ENCODE peak calls at places on chromosomes 16 and 17, in six cellular contexts. X is dorsolateral prefrontal cortex; W is caudate nucleus; V is neural progenitor cell; C is CD4-positive, alpha-beta T cell; Y is WERI-Rb-1. Z is an unnamed sample.

GRCh38 chr17:79672496-79672895 is 58.2 kb upstream of the ENPP7 start:
- DNase-seq in X (no peak), W (no peak), V (no peak), C (no peak), Y (no peak), Z (no peak)

GRCh38 chr17:31915456-31916100 is 14.1 kb upstream of the UTP6 start:
- DNase-seq in X (no peak), W (no peak), V (no peak), C (no peak), Y (no peak), Z (no peak)

GRCh38 chr17:69323806-69324205 is 3.1 kb downstream of the ABCA5 start:
- DNase-seq in X (no peak), W (no peak), V (no peak), C (no peak), Y (no peak), Z (no peak)

GRCh38 chr16:55506083-55506482 is 2.8 kb upstream of the LPCAT2 start:
- DNase-seq in X (no peak), W (no peak), V (no peak), C (no peak), Y (no peak), Z (no peak)

GRCh38 chr16:2795714-2796143 is 2.5 kb upstream of the PRSS41 start:
- DNase-seq in X (peak), W (no peak), V (no peak), C (no peak), Y (no peak), Z (no peak)

GRCh38 chr16:21301895-21302291 is 23.8 kb upstream of the CRYM start:
- DNase-seq in X (no peak), W (no peak), V (no peak), C (no peak), Y (no peak), Z (no peak)

GRCh38 chr17:68783861-68784260 is 171.3 kb downstream of the ABCA8 start:
- DNase-seq in X (no peak), W (no peak), V (no peak), C (no peak), Y (no peak), Z (no peak)

GRCh38 chr16:88599092-88599733 is 29.0 kb downstream of the ZC3H18 start:
- DNase-seq in X (no peak), W (no peak), V (no peak), C (no peak), Y (no peak), Z (peak)

GRCh38 chr17:3813171-3813570 is 12.2 kb upstream of the ITGAE start:
- DNase-seq in X (no peak), W (no peak), V (no peak), C (no peak), Y (no peak), Z (no peak)

GRCh38 chr16:72312862-72313261 is 140.9 kb upstream of the PMFBP1 start:
- DNase-seq in X (no peak), W (no peak), V (peak), C (no peak), Y (no peak), Z (no peak)

GRCh38 chr16:79598341-79599181 is 2.0 kb downstream of the MAF start:
- DNase-seq in X (peak), W (no peak), V (peak), C (peak), Y (peak), Z (peak)

GRCh38 chr16:53429221-53429943 is 4.9 kb upstream of the RBL2 start:
- DNase-seq in X (no peak), W (no peak), V (no peak), C (no peak), Y (no peak), Z (no peak)

GRCh38 chr17:31674717-31675349 is 184.2 kb downstream of the COPRS start:
- DNase-seq in X (no peak), W (no peak), V (no peak), C (no peak), Y (no peak), Z (no peak)

GRCh38 chr17:39069114-39069756 is 82.2 kb downstream of the PLXDC1 start:
- DNase-seq in X (no peak), W (no peak), V (peak), C (no peak), Y (peak), Z (no peak)

GRCh38 chr17:80855968-80856862 is 135.4 kb upstream of the CHMP6 start:
- DNase-seq in X (peak), W (no peak), V (no peak), C (peak), Y (no peak), Z (peak)

GRCh38 chr17:77281904-77282367 is 141.2 kb downstream of the SEC14L1 start:
- DNase-seq in X (no peak), W (no peak), V (peak), C (no peak), Y (peak), Z (peak)

GRCh38 chr16:67088551-67088950 is 21.2 kb upstream of the PHAF1 start:
- DNase-seq in X (no peak), W (no peak), V (peak), C (no peak), Y (no peak), Z (no peak)

GRCh38 chr17:47615766-47616424 is 33.8 kb upstream of the KPNB1 start:
- DNase-seq in X (no peak), W (no peak), V (peak), C (no peak), Y (no peak), Z (no peak)

GRCh38 chr17:10224592-10225195 is 26.3 kb upstream of the GAS7 start:
- DNase-seq in X (peak), W (peak), V (no peak), C (no peak), Y (no peak), Z (no peak)

GRCh38 chr16:25366078-25366477 is 108.4 kb upstream of the ZKSCAN2 start:
- DNase-seq in X (no peak), W (no peak), V (no peak), C (no peak), Y (no peak), Z (no peak)

GRCh38 chr16:89200124-89200849 is at the start of gene SLC22A31:
- DNase-seq in X (no peak), W (no peak), V (peak), C (no peak), Y (no peak), Z (peak)

GRCh38 chr17:50689251-50689650 is 18.5 kb downstream of the ANKRD40 start:
- DNase-seq in X (no peak), W (no peak), V (peak), C (no peak), Y (peak), Z (no peak)

GRCh38 chr16:53614346-53614745 is 89.3 kb downstream of the RPGRIP1L start:
- DNase-seq in X (no peak), W (no peak), V (no peak), C (no peak), Y (no peak), Z (no peak)

GRCh38 chr16:71276589-71277334 is 12.4 kb downstream of the CMTR2 start:
- DNase-seq in X (no peak), W (no peak), V (no peak), C (no peak), Y (no peak), Z (no peak)

GRCh38 chr17:39632153-39632941 is 4.6 kb upstream of the STARD3 start:
- DNase-seq in X (peak), W (peak), V (no peak), C (no peak), Y (peak), Z (no peak)

GRCh38 chr17:64277831-64278562 is 14.9 kb upstream of the TEX2 start:
- DNase-seq in X (no peak), W (no peak), V (no peak), C (no peak), Y (no peak), Z (no peak)

GRCh38 chr17:56289321-56289720 is 136.0 kb downstream of the ANKFN1 start:
- DNase-seq in X (no peak), W (no peak), V (no peak), C (no peak), Y (no peak), Z (no peak)

GRCh38 chr16:11190585-11191565 is 65.1 kb downstream of the SOCS1 start:
- DNase-seq in X (no peak), W (no peak), V (no peak), C (no peak), Y (no peak), Z (no peak)

DNA sequence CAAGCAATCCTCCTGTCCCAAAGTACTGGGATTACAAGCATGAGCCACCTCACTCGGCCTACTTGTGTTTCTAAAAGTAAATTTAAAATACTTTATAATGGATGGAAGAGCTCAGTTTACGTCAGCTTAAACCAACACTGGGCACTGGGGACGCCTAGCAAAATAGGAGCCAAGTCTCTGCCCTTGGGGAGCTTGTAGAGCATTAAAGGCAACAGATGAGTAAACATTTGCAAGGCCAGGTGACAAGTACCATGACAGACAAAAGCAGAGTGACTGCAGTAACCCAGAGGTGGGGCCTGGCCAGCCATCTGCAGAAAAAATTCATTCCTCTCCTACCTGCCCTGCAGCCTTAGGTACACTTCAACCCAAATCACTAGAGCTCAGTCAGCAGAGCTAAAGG is 12.1 kb upstream of the NLK start:
- DNase-seq in X (no peak), W (no peak), V (no peak), C (no peak), Y (no peak), Z (peak)
- H3K27ac ChIP-seq in X (no peak), W (no peak), V (no peak), C (no peak), Y (no peak), Z (no peak)

GRCh38 chr17:46027326-46028325 is 28.6 kb downstream of the STH start:
- DNase-seq in X (no peak), W (no peak), V (no peak), C (no peak), Y (no peak), Z (no peak)

GRCh38 chr17:46025060-46025459 is 26.0 kb downstream of the STH start:
- DNase-seq in X (no peak), W (no peak), V (no peak), C (no peak), Y (no peak), Z (no peak)

GRCh38 chr17:46025510-46025909 is 26.5 kb downstream of the STH start:
- DNase-seq in X (no peak), W (no peak), V (no peak), C (no peak), Y (no peak), Z (no peak)

GRCh38 chr17:46026815-46027125 is 27.7 kb downstream of the STH start:
- DNase-seq in X (no peak), W (no peak), V (no peak), C (no peak), Y (no peak), Z (no peak)

GRCh38 chr17:46026045-46026814 is 27.2 kb downstream of the STH start:
- DNase-seq in X (no peak), W (no peak), V (no peak), C (no peak), Y (no peak), Z (no peak)
- H3K27ac ChIP-seq in X (peak), W (peak), V (no peak), C (no peak), Y (peak), Z (peak)

GRCh38 chr17:19288453-19288852 is 51.3 kb downstream of the EPN2 start:
- DNase-seq in X (no peak), W (no peak), V (peak), C (no peak), Y (no peak), Z (no peak)
- H3K27ac ChIP-seq in X (peak), W (peak), V (no peak), C (no peak), Y (no peak), Z (no peak)

DNA sequence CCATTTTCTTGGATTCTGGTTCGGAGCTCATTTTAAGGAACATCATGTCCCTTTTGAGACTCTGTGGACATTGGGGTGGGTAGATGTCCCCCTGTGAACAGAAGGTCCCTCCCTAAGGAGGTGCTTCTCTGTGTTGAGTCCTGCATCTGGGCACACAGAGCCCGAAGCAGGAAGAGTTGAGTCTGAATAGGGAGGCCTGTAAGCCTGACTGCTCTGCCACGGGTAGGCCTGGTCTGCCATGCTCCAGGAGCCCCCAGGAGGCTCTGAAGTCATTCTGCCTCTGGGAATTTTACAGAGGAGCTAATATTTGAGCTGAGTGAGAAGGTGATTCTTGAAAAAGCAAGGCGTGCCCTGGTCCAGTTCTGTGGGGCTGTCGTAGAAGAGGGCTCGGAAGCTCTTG is 50.6 kb downstream of the TENT4B start:
- DNase-seq in X (no peak), W (no peak), V (no peak), C (no peak), Y (no peak), Z (no peak)
- H3K27ac ChIP-seq in X (no peak), W (no peak), V (no peak), C (no peak), Y (no peak), Z (peak)

GRCh38 chr16:1312903-1313302 is 3.5 kb downstream of the UBE2I start:
- DNase-seq in X (no peak), W (no peak), V (no peak), C (no peak), Y (no peak), Z (no peak)

GRCh38 chr16:1312459-1312801 is 3.0 kb downstream of the UBE2I start:
- DNase-seq in X (no peak), W (no peak), V (no peak), C (no peak), Y (no peak), Z (no peak)

GRCh38 chr16:1310832-1311200 is 1.4 kb downstream of the UBE2I start:
- DNase-seq in X (no peak), W (no peak), V (peak), C (peak), Y (no peak), Z (no peak)

GRCh38 chr16:1311212-1311737 is 1.8 kb downstream of the UBE2I start:
- DNase-seq in X (no peak), W (no peak), V (peak), C (no peak), Y (no peak), Z (no peak)

GRCh38 chr16:1311738-1312458 is 2.5 kb downstream of the UBE2I start:
- DNase-seq in X (no peak), W (no peak), V (no peak), C (no peak), Y (no peak), Z (no peak)
- H3K27ac ChIP-seq in X (no peak), W (no peak), V (no peak), C (no peak), Y (no peak), Z (no peak)

GRCh38 chr17:75047398-75048098 is 523 bp downstream of the KCTD2 start:
- DNase-seq in X (peak), W (no peak), V (peak), C (no peak), Y (peak), Z (peak)
- H3K27ac ChIP-seq in X (peak), W (peak), V (no peak), C (peak), Y (peak), Z (no peak)

DNA sequence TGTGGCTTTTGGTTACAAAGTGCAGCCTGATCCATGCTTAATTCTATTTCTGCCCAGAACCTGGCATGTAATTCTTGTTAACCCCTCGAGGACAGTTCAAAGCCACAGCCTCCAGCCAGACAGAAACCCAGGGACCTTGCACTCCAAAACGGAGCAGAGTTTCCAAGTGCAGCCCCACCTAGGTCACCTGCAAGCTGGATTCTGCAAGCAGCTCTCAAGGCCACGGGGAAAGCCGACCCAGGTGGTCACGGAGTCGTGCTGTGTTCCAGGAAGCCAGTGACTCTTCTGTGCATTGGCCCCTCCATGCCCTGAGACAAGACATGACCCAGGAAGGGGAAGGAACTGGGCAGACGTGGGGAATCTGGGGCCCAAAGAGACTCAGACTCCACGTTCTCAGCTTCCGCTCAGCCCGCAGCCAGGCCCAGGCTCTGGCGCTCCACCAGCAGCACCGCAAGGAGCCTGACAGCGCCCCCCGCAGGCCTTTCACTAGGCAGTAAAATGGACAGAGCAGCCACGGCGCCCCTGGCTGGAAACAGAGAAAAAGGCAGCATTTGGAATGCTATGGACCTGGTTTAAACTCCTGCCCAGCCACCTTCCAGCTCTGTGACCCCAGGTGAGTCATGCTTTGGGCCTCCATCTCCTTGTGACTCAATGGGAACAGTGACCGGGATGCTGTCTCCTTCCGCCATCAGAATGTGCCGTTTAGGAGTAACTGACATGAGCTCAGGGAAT is 27.3 kb upstream of the GSG1L start:
- DNase-seq in X (no peak), W (no peak), V (peak), C (no peak), Y (peak), Z (no peak)
- H3K27ac ChIP-seq in X (no peak), W (no peak), V (no peak), C (no peak), Y (no peak), Z (no peak)

DNA sequence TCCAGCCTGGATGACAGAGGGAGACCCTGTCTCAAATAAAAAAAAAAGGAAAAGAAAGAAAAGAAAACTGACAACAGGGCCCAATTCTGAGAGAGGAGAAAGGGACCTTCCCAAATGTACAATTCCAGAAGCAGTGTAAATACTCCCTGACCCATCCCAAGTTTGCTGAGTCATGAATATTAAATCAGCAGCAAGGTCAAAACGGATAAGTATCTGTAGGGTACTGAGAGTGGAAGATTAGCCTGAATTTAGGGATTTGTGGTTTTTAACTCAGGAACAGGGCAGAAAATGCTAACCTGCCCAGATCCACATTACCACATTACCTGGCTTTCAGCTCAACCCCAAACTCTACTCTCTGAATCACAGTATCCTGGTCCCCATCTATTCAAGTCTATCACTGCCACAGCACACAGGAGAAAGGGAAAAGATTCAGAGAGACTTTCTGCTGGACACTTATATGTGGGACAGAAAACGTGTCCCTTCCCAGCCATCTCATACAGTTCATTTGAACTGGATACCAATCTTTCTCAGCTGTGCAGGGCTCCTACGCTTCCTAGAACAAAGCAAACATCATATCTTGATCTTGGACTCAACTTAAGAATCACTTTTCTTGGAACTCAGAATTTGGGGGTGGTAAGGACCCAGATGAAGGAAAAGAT is 2.9 kb downstream of the FXR2 start:
- DNase-seq in X (no peak), W (no peak), V (no peak), C (no peak), Y (no peak), Z (no peak)
- H3K27ac ChIP-seq in X (peak), W (no peak), V (no peak), C (no peak), Y (no peak), Z (no peak)

GRCh38 chr17:57467801-57468200 is 211.5 kb downstream of the MSI2 start:
- DNase-seq in X (no peak), W (no peak), V (no peak), C (no peak), Y (no peak), Z (no peak)
- H3K27ac ChIP-seq in X (no peak), W (no peak), V (no peak), C (no peak), Y (peak), Z (no peak)

Z was measured in left lung.